ENCODE peak calls at places on chromosomes 3 and 15, in four cellular contexts. One of them, this sample, is unnamed.

GRCh38 chr3:151918253-151919029 is 45.0 kb downstream of the SUCNR1 start:
- DNase-seq in uterus: no peak
- DNase-seq in H54: no peak
- DNase-seq in AML-193: peak; percentile 81
- DNase-seq in this sample: peak; percentile 42

GRCh38 chr3:64221564-64222257 is 3.6 kb downstream of the PRICKLE2 start:
- DNase-seq in uterus: no peak
- DNase-seq in H54: no peak
- DNase-seq in AML-193: no peak
- DNase-seq in this sample: no peak

GRCh38 chr3:111084911-111085310 is 13.3 kb downstream of the NECTIN3 start:
- DNase-seq in uterus: no peak
- DNase-seq in H54: no peak
- DNase-seq in AML-193: no peak
- DNase-seq in this sample: no peak

GRCh38 chr3:137764001-137764433 is at the start of gene SOX14:
- DNase-seq in uterus: no peak
- DNase-seq in H54: no peak
- DNase-seq in AML-193: no peak
- DNase-seq in this sample: no peak

GRCh38 chr3:109718822-109719221 is 381.5 kb upstream of the DPPA4 start:
- DNase-seq in uterus: no peak
- DNase-seq in H54: no peak
- DNase-seq in AML-193: no peak
- DNase-seq in this sample: no peak

GRCh38 chr3:188729422-188729821 is 442.3 kb upstream of the TPRG1 start:
- DNase-seq in uterus: no peak
- DNase-seq in H54: no peak
- DNase-seq in AML-193: no peak
- DNase-seq in this sample: no peak

GRCh38 chr15:60844431-60845174 is 365.7 kb upstream of the ICE2 start:
- DNase-seq in uterus: no peak
- DNase-seq in H54: no peak
- DNase-seq in AML-193: no peak
- DNase-seq in this sample: no peak

GRCh38 chr3:99645277-99646106 is 7.1 kb downstream of the COL8A1 start:
- DNase-seq in uterus: no peak
- DNase-seq in H54: no peak
- DNase-seq in AML-193: peak; percentile 17
- DNase-seq in this sample: no peak

GRCh38 chr3:177281292-177281942 is 84.1 kb upstream of the TBL1XR1 start:
- DNase-seq in uterus: no peak
- DNase-seq in H54: no peak
- DNase-seq in AML-193: no peak
- DNase-seq in this sample: peak; percentile 63

GRCh38 chr3:36792342-36792741 is 28.0 kb upstream of the DCLK3 start:
- DNase-seq in uterus: no peak
- DNase-seq in H54: peak; percentile 22
- DNase-seq in AML-193: peak; percentile 33
- DNase-seq in this sample: no peak

GRCh38 chr15:70559223-70559823 is 204.0 kb downstream of the UACA start:
- DNase-seq in uterus: no peak
- DNase-seq in H54: no peak
- DNase-seq in AML-193: peak; percentile 63
- DNase-seq in this sample: peak; percentile 83